ENCODE peak calls at places on chromosomes 6 and 20, in seven cellular contexts. O is ovary, B is right lobe of liver, X is sigmoid colon, R is lower lobe of right lung, P is breast epithelium, G is cardiac muscle cell. V is an unnamed sample.

GRCh38 chr6:137926207-137926731 is 59.2 kb downstream of the TNFAIP3 start:
- DNase-seq in O (no peak), B (no peak), X (no peak), R (no peak), P (no peak), G (no peak), V (no peak)

GRCh38 chr6:28811873-28812272 is 111.9 kb downstream of the TRIM27 start:
- DNase-seq in O (no peak), B (no peak), X (no peak), R (no peak), P (no peak), G (no peak), V (no peak)

GRCh38 chr6:39377530-39377929 is 55.0 kb upstream of the KCNK16 start:
- DNase-seq in O (peak; percentile 64), B (peak; percentile 75), X (peak; percentile 85), R (no peak), P (no peak), G (peak; percentile 86), V (no peak)

GRCh38 chr6:10351678-10352220 is 63.1 kb downstream of the TFAP2A start:
- DNase-seq in O (no peak), B (no peak), X (no peak), R (no peak), P (no peak), G (peak; percentile 20), V (no peak)

GRCh38 chr6:169787797-169788196 is 36.4 kb downstream of the ERMARD start:
- DNase-seq in O (no peak), B (peak; percentile 16), X (no peak), R (no peak), P (no peak), G (no peak), V (peak; percentile 26)

GRCh38 chr20:37627060-37627766 is 66.6 kb upstream of the CTNNBL1 start:
- DNase-seq in O (peak; percentile 66), B (no peak), X (no peak), R (no peak), P (no peak), G (peak; percentile 85), V (no peak)

GRCh38 chr6:36605560-36606391 is 11.6 kb downstream of the SRSF3 start:
- DNase-seq in O (no peak), B (no peak), X (peak; percentile 68), R (no peak), P (no peak), G (no peak), V (no peak)

GRCh38 chr6:81547149-81547548 is 205.3 kb downstream of the TENT5A start:
- DNase-seq in O (no peak), B (no peak), X (no peak), R (no peak), P (no peak), G (no peak), V (no peak)

GRCh38 chr20:1396264-1396663 is 3.4 kb upstream of the FKBP1A start:
- DNase-seq in O (no peak), B (no peak), X (no peak), R (no peak), P (no peak), G (no peak), V (no peak)

GRCh38 chr6:138307816-138308727 is 69.6 kb upstream of the SMIM28 start:
- DNase-seq in O (no peak), B (no peak), X (peak; percentile 79), R (no peak), P (no peak), G (no peak), V (no peak)

GRCh38 chr6:159094444-159095252 is 49.9 kb upstream of the TAGAP start:
- DNase-seq in O (no peak), B (no peak), X (no peak), R (no peak), P (no peak), G (no peak), V (no peak)

GRCh38 chr6:15363523-15364400 is 117.9 kb downstream of the JARID2 start:
- DNase-seq in O (no peak), B (no peak), X (no peak), R (no peak), P (no peak), G (no peak), V (no peak)

GRCh38 chr6:77092971-77093370 is 370.3 kb downstream of the HTR1B start:
- DNase-seq in O (no peak), B (no peak), X (no peak), R (no peak), P (no peak), G (no peak), V (no peak)

GRCh38 chr6:17932362-17932852 is 55.0 kb downstream of the KIF13A start:
- DNase-seq in O (no peak), B (no peak), X (peak; percentile 72), R (peak; percentile 51), P (no peak), G (peak; percentile 84), V (no peak)

GRCh38 chr6:75108333-75108974 is 97.4 kb downstream of the COL12A1 start:
- DNase-seq in O (no peak), B (no peak), X (no peak), R (no peak), P (no peak), G (no peak), V (no peak)

GRCh38 chr6:112482373-112482772 is 135.2 kb downstream of the RFPL4B start:
- DNase-seq in O (no peak), B (no peak), X (no peak), R (no peak), P (no peak), G (no peak), V (no peak)

GRCh38 chr6:129543981-129544380 is 166.0 kb downstream of the ARHGAP18 start:
- DNase-seq in O (no peak), B (no peak), X (no peak), R (no peak), P (no peak), G (no peak), V (no peak)

GRCh38 chr6:155779421-155779820 is 323.8 kb upstream of the NOX3 start:
- DNase-seq in O (no peak), B (no peak), X (no peak), R (no peak), P (no peak), G (no peak), V (no peak)

GRCh38 chr6:74057326-74057725 is 361.3 kb downstream of the CD109 start:
- DNase-seq in O (no peak), B (no peak), X (no peak), R (no peak), P (no peak), G (no peak), V (no peak)
- TF ChIP-seq CTCF in O (no peak), B (no peak), X (no peak), R (no peak), P (no peak), G (no peak), V (no peak)

DNA sequence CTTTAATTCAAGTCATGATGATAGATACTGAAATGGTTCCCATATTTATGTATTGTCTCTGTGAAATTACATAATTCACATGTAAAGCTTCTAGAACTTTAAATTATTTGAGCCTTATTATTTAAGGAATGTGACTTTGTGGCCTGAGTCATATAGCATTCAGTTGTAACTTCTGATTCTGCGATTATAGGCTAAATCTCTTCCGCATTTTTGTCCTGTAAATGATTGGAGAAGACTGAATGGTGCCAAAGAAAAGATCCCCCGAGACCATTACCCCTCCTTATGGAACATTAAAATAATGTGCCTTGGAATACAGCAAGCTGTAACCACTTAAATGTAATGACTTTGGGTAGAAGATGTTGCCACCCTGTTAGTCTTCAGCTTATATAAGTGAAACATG is 63.3 kb upstream of the MAP7 start:
- DNase-seq in O (no peak), B (no peak), X (no peak), R (no peak), P (no peak), G (no peak), V (no peak)
- H3K4me1 ChIP-seq in O (peaks cover 4% of the 10 kb centered on the region), B (no peaks in the 10 kb centered on the region), X (no peaks in the 10 kb centered on the region), R (peaks cover 28% of the 10 kb centered on the region), P (no peaks in the 10 kb centered on the region), G (no peaks in the 10 kb centered on the region), V (peaks cover 22% of the 10 kb centered on the region)

GRCh38 chr20:59645761-59646171 is 41.4 kb downstream of the PHACTR3 start:
- DNase-seq in O (no peak), B (no peak), X (peak; percentile 52), R (no peak), P (no peak), G (no peak), V (no peak)
- TF ChIP-seq CTCF in O (no peak), B (no peak), X (no peak), R (peak; percentile 14), P (no peak), G (no peak), V (peak; percentile 15)

GRCh38 chr6:110319843-110320242 is 38.3 kb downstream of the METTL24 start:
- DNase-seq in O (no peak), B (no peak), X (no peak), R (no peak), P (no peak), G (no peak), V (no peak)

GRCh38 chr6:110317646-110318045 is 40.5 kb downstream of the METTL24 start:
- DNase-seq in O (no peak), B (no peak), X (no peak), R (no peak), P (no peak), G (no peak), V (no peak)

GRCh38 chr6:110320307-110320706 is 37.8 kb downstream of the METTL24 start:
- DNase-seq in O (no peak), B (no peak), X (no peak), R (no peak), P (no peak), G (no peak), V (no peak)

GRCh38 chr6:110317189-110317588 is 41.0 kb downstream of the METTL24 start:
- DNase-seq in O (no peak), B (no peak), X (no peak), R (no peak), P (no peak), G (no peak), V (no peak)

DNA sequence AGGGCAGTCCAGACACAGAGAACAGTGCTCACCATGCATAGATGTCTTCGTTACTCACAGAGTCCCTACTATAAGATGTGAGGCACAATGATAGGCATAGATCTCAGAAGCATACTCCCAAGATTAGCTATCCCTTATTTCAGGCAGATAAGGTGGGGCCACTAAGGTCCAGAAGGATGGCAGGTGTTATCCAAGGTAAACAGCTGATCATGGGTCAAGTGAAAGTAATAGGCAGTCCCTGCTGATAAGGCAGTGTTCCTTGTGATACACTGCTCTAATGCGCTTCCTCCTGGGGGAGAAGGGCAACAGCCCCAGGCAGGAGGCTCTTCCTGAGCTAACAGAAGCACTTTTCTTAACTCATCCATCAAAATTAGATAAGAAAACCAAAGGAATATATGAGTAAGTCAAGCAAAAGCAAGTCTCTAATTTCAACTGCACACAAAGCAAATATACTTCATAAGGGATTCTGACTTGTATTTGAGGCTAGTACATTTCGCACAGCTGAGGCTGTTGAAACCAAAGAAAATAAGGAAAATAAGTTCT is 42.2 kb downstream of the METTL24 start:
- DNase-seq in O (no peak), B (no peak), X (no peak), R (no peak), P (no peak), G (no peak), V (no peak)
- H3K4me1 ChIP-seq in O (no peaks in the 10 kb centered on the region), B (no peaks in the 10 kb centered on the region), X (peaks cover 14% of the 10 kb centered on the region), R (no peaks in the 10 kb centered on the region), P (no peaks in the 10 kb centered on the region), G (peaks cover 16% of the 10 kb centered on the region), V (no peaks in the 10 kb centered on the region)

GRCh38 chr20:13984211-13984610 is 6.2 kb downstream of the SEL1L2 start:
- DNase-seq in O (no peak), B (no peak), X (no peak), R (no peak), P (no peak), G (no peak), V (no peak)
- TF ChIP-seq CTCF in O (no peak), B (no peak), X (no peak), R (no peak), P (no peak), G (no peak), V (no peak)

GRCh38 chr6:34665019-34665418 is 31.5 kb downstream of the ILRUN start:
- DNase-seq in O (no peak), B (no peak), X (no peak), R (no peak), P (no peak), G (no peak), V (no peak)
- H3K4me1 ChIP-seq in O (peaks cover 4% of the 10 kb centered on the region), B (peaks cover 52% of the 10 kb centered on the region), X (peaks cover 37% of the 10 kb centered on the region), R (peaks cover 44% of the 10 kb centered on the region), P (peaks cover 9% of the 10 kb centered on the region), G (peaks cover 5% of the 10 kb centered on the region), V (peaks cover 28% of the 10 kb centered on the region)